ENCODE peak calls at places on chromosomes 13 and 19, in four cellular contexts. A is BE2C, N is A549, L is ovary. M is an unnamed sample.

GRCh38 chr13:45925151-45925550 is 73.6 kb upstream of the SIAH3 start:
- DNase-seq in A (no peak), N (no peak), L (no peak), M (no peak)

GRCh38 chr13:43300817-43301216 is 277.4 kb downstream of the DNAJC15 start:
- DNase-seq in A (no peak), N (no peak), L (no peak), M (no peak)

GRCh38 chr13:32309812-32310706 is 5.1 kb downstream of the ZAR1L start:
- DNase-seq in A (peak), N (peak), L (no peak), M (peak)

GRCh38 chr13:112066624-112067004 is 335 bp upstream of the SOX1 start:
- DNase-seq in A (no peak), N (no peak), L (no peak), M (peak)

GRCh38 chr19:40613669-40614594 is 12.8 kb downstream of the LTBP4 start:
- DNase-seq in A (peak), N (peak), L (peak), M (peak)

GRCh38 chr13:55244991-55245644 is 1895.6 kb upstream of the PRR20A start:
- DNase-seq in A (peak), N (no peak), L (no peak), M (peak)

GRCh38 chr19:18118420-18119242 is 21.1 kb downstream of the MAST3 start:
- DNase-seq in A (no peak), N (no peak), L (no peak), M (no peak)

GRCh38 chr19:35167251-35168119 is 12.9 kb downstream of the FXYD5 start:
- DNase-seq in A (no peak), N (no peak), L (no peak), M (no peak)

GRCh38 chr13:77692746-77693448 is 4.6 kb upstream of the SLAIN1 start:
- DNase-seq in A (no peak), N (no peak), L (no peak), M (no peak)

GRCh38 chr13:41352935-41353801 is 42.1 kb downstream of the NAA16 start:
- DNase-seq in A (no peak), N (peak), L (no peak), M (peak)

GRCh38 chr19:3788991-3789778 is 3.0 kb upstream of the MATK start:
- DNase-seq in A (no peak), N (no peak), L (no peak), M (no peak)

GRCh38 chr13:40777957-40778235 is 6.9 kb upstream of the MRPS31 start:
- DNase-seq in A (no peak), N (no peak), L (no peak), M (no peak)

GRCh38 chr19:41226053-41226873 is 7.2 kb downstream of the AXL start:
- DNase-seq in A (peak), N (peak), L (peak), M (no peak)

GRCh38 chr19:17488593-17489391 is 18.5 kb downstream of the SLC27A1 start:
- DNase-seq in A (peak), N (no peak), L (peak), M (peak)

DNA sequence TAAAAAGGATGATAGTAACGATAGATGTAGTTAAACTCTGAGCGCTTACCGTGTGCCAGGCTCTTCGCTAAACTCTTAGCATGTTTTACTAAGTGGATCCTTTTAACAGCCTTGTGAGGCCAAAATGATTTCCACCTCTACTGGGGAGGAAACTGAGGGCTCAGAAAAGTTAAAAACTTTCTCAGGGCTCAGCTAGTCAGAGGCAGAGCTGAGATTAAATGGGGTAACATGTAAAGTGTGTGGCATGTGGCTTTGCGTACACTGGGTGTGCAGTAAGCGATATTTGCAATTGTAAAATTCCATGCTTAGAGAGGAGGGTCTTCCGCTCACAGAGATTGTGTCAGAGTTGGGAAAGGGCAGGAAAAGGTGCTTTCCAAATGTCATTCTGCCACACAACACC is 1.7 kb downstream of the U2AF2 start:
- DNase-seq in A (no peak), N (no peak), L (no peak), M (no peak)
- H3K4me3 ChIP-seq in A (peak), N (peak), L (peak), M (peak)

GRCh38 chr19:42325896-42326771 is 699 bp downstream of the MEGF8 start:
- DNase-seq in A (no peak), N (peak), L (peak), M (no peak)
- H3K4me3 ChIP-seq in A (peak), N (peak), L (peak), M (peak)

DNA sequence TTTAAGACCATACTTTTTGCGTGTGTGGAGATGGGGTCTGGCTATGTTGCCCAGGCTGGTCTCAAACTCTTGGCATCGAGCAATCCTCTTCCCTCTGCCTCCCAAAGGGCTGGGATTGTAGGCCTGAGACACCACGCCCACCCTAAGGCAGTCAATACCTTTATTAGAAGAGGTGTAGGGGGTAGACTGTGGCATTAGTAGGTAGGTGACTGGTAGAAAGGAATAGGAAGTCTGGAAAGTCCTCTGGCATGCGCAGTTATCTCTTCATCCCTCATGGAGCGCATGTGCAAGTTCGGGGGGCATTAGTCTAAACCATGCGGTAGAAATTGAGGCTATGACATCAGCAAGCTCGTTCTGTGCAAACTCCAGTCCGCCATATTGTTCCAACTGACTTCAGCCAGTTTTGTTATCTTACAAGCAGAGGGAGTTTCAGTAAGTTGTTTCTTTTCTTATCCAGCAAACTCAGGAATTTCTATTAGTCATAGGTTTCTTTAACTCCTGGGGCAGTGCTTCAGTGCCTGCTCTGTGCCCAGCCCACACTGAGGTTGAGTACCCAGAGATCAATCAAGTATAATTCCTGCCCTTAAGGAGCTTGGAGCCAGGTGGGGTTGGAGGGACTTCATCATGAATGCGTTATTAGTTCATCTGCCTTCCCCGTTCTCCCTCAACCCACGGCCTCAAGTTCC is 7.3 kb upstream of the RANBP3 start:
- DNase-seq in A (no peak), N (no peak), L (no peak), M (no peak)
- H3K4me3 ChIP-seq in A (no peak), N (no peak), L (no peak), M (no peak)

GRCh38 chr19:2170219-2170618 is 6.5 kb downstream of the DOT1L start:
- DNase-seq in A (peak), N (no peak), L (no peak), M (no peak)

GRCh38 chr19:2170987-2171348 is 7.2 kb downstream of the DOT1L start:
- DNase-seq in A (no peak), N (no peak), L (no peak), M (no peak)

GRCh38 chr19:2167896-2168618 is 4.3 kb downstream of the DOT1L start:
- DNase-seq in A (no peak), N (no peak), L (no peak), M (no peak)

GRCh38 chr19:2166741-2167738 is 3.3 kb downstream of the DOT1L start:
- DNase-seq in A (peak), N (no peak), L (peak), M (no peak)

DNA sequence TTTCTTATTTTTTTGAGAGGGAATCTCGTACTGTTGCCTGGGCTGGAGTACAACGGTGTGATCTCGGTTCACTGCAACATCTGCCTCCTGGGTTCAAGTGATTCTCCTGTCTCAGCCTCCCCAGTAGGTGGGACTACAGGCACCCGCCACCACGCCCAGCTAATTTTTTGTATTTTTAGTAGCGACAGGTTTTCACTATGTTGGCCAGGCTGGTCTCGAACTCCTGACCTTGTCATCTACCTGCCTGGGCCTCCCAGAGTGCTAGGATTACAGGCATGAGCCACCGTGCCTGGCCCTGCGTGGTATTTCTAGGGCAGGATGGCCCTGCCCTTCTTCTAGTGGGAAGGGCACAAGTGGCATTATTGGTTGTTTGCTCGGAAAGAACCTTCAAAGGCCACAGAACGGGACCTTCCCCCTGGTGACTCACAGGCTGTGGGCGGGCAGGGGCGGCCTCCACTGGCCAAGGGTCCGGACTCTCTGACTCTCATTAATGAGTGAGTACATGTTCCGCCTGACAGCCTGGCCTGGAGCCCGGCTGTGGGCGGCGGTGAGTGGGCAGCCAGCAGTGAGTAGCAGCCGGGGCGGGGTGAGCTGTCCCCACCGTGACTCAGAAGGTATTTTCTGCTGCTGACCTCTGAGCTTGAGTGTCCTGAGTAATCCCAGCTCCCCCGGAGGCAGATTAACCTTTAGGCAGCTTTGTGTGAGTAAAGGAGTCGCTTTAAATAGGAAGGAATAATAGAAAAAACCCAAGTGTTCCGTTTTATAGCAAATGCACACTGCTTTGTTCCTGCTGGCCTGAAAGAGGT is 5.1 kb downstream of the DOT1L start:
- DNase-seq in A (peak), N (peak), L (peak), M (no peak)
- H3K4me3 ChIP-seq in A (no peak), N (peak), L (no peak), M (no peak)

GRCh38 chr13:48783181-48783630 is 129.5 kb downstream of the CYSLTR2 start:
- DNase-seq in A (peak), N (peak), L (peak), M (no peak)
- H3K4me3 ChIP-seq in A (no peak), N (no peak), L (no peak), M (no peak)

DNA sequence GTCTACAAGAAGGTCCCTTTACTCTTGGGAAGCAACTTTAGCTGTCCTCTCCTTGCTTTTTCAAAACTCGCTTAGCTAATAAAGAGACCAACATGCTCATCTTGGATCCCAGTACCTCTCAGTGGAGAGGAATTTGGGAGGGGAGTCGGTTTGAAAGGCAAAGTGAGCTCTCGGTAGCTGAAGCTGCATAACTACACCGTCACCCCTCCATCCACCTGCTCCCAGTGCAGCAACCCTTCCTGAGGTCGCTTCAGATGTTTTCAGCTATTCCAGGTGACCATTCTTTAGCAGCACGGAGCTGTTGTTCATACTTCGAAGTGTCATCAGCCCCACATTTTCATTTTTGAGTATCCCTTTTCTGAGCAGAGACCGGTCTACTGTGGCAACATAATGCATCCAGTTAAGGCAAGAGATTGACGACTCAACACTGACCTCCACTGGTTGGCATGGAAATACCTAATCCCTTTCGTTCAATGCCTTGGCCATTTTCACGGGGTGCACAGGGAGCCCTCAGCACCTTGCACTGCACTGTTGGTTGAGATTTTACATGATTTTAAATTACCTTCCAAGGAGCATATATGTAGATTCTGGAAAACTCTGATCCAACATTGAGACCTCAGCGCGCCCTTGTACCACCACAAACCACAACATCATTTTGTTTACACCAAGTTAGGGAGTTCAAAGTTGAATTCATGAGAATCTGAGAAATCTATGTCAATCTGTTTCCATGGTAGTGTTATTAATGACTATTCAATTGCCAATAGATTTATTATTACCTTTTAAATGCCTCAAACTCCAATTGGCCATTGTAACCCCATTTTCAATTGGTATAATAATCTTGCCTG is 42.2 kb downstream of the DLEU7 start:
- DNase-seq in A (peak), N (peak), L (no peak), M (peak)
- H3K4me3 ChIP-seq in A (no peak), N (no peak), L (no peak), M (no peak)